ENCODE peak calls at places on chromosomes 13 and 19, in nine cellular contexts. P, R, O, S, V, Y, T, C and J are unnamed samples.

GRCh38 chr13:109146912-109147624 is 517.7 kb downstream of the MYO16 start:
- DNase-seq in P (peak; percentile 72), T (no peak), V (no peak), Y (no peak), C (no peak), S (no peak), O (no peak), R (peak; percentile 96), J (no peak)

GRCh38 chr19:12995596-12996541 is 594 bp downstream of the NFIX start:
- DNase-seq in V (peak; percentile 25), P (peak; percentile 54), R (no peak), O (no peak), S (no peak), C (no peak), T (no peak), Y (no peak), J (no peak)

GRCh38 chr19:43774103-43774939 is 6.5 kb downstream of the KCNN4 start:
- DNase-seq in C (peak; percentile 72), V (no peak), Y (no peak), R (peak; percentile 72), O (peak; percentile 80), S (no peak), T (no peak), P (no peak), J (no peak)

GRCh38 chr19:16066611-16067104 is 9.6 kb upstream of the TPM4 start:
- DNase-seq in S (peak; percentile 56), T (no peak), V (peak; percentile 37), Y (no peak), C (peak; percentile 74), P (peak; percentile 54), O (no peak), R (peak; percentile 81), J (no peak)

GRCh38 chr19:14686411-14686810 is 3.4 kb upstream of the ZNF333 start:
- DNase-seq in C (no peak), S (no peak), R (no peak), T (no peak), O (no peak), Y (no peak), V (peak; percentile 12), P (peak; percentile 31), J (no peak)

GRCh38 chr13:113670541-113670940 is 3.5 kb downstream of the GRK1 start:
- DNase-seq in T (no peak), Y (no peak), V (no peak), P (no peak), O (peak; percentile 34), R (no peak), C (peak; percentile 45), S (no peak), J (peak; percentile 41)

GRCh38 chr19:6233827-6234511 is 45.8 kb downstream of the MLLT1 start:
- DNase-seq in O (no peak), Y (no peak), T (no peak), C (no peak), R (no peak), P (no peak), V (no peak), S (no peak), J (no peak)

GRCh38 chr13:50390503-50391248 is 375.4 kb downstream of the KCNRG start:
- DNase-seq in Y (no peak), S (no peak), O (no peak), P (no peak), R (no peak), T (no peak), V (no peak), C (no peak), J (no peak)

GRCh38 chr19:15115080-15115479 is 7.9 kb downstream of the SYDE1 start:
- DNase-seq in Y (peak; percentile 49), S (no peak), C (peak; percentile 87), V (no peak), O (peak; percentile 57), T (no peak), R (peak; percentile 47), P (peak; percentile 60), J (no peak)

GRCh38 chr13:112680741-112681360 is 9.0 kb upstream of the ATP11A start:
- DNase-seq in Y (no peak), C (no peak), P (no peak), V (no peak), T (no peak), O (peak; percentile 36), S (no peak), R (no peak), J (no peak)

GRCh38 chr19:681029-681626 is 4.9 kb downstream of the FSTL3 start:
- DNase-seq in C (no peak), R (no peak), O (peak; percentile 91), V (peak; percentile 93), T (no peak), Y (no peak), S (peak; percentile 40), P (no peak), J (peak; percentile 95)